ENCODE peak calls at places on chromosomes 16 and 17, in eight cellular contexts. H is A549, C is K562, V is esophagus muscularis mucosa, L is tibial nerve, E is GM12878, P is ovary, X is transverse colon. Y is an unnamed sample.

GRCh38 chr17:80269405-80269807 is 8.8 kb downstream of the RNF213 start:
- DNase-seq in H (no peak), C (no peak), V (no peak), L (no peak), E (no peak), P (no peak), X (no peak), Y (no peak)

GRCh38 chr17:40614431-40615294 is 33.0 kb downstream of the SMARCE1 start:
- DNase-seq in H (no peak), C (no peak), V (peak; percentile 88), L (no peak), E (no peak), P (no peak), X (no peak), Y (no peak)

GRCh38 chr17:4276514-4276913 is 12.7 kb upstream of the ANKFY1 start:
- DNase-seq in H (no peak), C (no peak), V (no peak), L (no peak), E (no peak), P (no peak), X (no peak), Y (no peak)

GRCh38 chr16:69399361-69399760 is 13.6 kb upstream of the TERF2 start:
- DNase-seq in H (no peak), C (peak; percentile 20), V (no peak), L (no peak), E (no peak), P (no peak), X (no peak), Y (no peak)

GRCh38 chr16:31365131-31365865 is 10.3 kb downstream of the ITGAX start:
- DNase-seq in H (no peak), C (no peak), V (no peak), L (no peak), E (no peak), P (no peak), X (no peak), Y (no peak)

GRCh38 chr17:27664606-27664965 is 33.6 kb downstream of the LGALS9 start:
- DNase-seq in H (no peak), C (no peak), V (no peak), L (no peak), E (no peak), P (no peak), X (no peak), Y (no peak)

GRCh38 chr17:31522284-31522931 is 130.9 kb downstream of the RAB11FIP4 start:
- DNase-seq in H (no peak), C (no peak), V (no peak), L (no peak), E (no peak), P (no peak), X (no peak), Y (no peak)

GRCh38 chr17:57948555-57949420 is 6.4 kb downstream of the CUEDC1 start:
- DNase-seq in H (peak; percentile 98), C (peak; percentile 37), V (no peak), L (no peak), E (no peak), P (no peak), X (no peak), Y (peak; percentile 75)

GRCh38 chr17:83106036-83106577 is 26.7 kb downstream of the METRNL start:
- DNase-seq in H (no peak), C (no peak), V (no peak), L (no peak), E (no peak), P (no peak), X (no peak), Y (no peak)

GRCh38 chr16:8806272-8806983 is 8.8 kb downstream of the PMM2 start:
- DNase-seq in H (no peak), C (no peak), V (no peak), L (no peak), E (no peak), P (no peak), X (no peak), Y (no peak)

GRCh38 chr16:85885537-85885936 is 13.4 kb upstream of the IRF8 start:
- DNase-seq in H (no peak), C (no peak), V (no peak), L (no peak), E (no peak), P (no peak), X (no peak), Y (no peak)

GRCh38 chr16:22675745-22676540 is 138.0 kb upstream of the HS3ST2 start:
- DNase-seq in H (no peak), C (no peak), V (no peak), L (no peak), E (no peak), P (no peak), X (no peak), Y (no peak)

GRCh38 chr17:56125830-56126819 is 27.1 kb upstream of the ANKFN1 start:
- DNase-seq in H (peak; percentile 52), C (peak; percentile 37), V (no peak), L (peak; percentile 46), E (no peak), P (no peak), X (no peak), Y (no peak)

DNA sequence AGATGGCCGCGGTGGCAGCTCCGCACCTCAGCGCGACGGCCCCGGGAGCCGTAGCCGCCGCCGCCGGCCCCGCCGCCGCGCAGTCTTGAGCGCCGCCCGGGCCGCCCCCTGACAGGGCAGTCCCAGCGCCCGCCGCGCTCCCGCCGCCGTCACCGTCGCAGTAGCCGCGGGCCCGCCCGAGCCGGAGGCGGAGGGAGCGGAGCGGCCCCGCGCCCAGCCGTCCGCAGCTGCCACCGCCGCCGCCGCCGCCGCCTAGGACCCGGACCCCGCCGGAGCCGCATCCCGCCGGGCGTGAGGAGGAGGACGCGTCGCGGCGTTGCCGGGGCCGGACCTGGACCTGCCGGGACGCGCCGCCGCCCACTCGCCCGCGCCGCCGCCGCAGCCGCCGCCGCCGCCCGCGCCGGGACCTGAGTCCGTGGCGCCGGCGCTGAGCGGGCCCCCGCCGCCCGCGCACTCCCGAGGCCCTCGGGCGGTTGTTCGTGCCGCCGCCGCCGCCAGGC is 263 bp downstream of the TNRC6C start:
- DNase-seq in H (no peak), C (no peak), V (no peak), L (no peak), E (no peak), P (no peak), X (no peak), Y (no peak)
- TF ChIP-seq EP300 in H (no peak), C (no peak), V (no peak), L (no peak), E (no peak), P (no peak), X (no peak), Y (no peak)

GRCh38 chr17:64007838-64008282 is 9.7 kb downstream of the PRR29 start:
- DNase-seq in H (no peak), C (no peak), V (no peak), L (no peak), E (no peak), P (no peak), X (no peak), Y (no peak)

GRCh38 chr17:64008346-64008745 is 10.2 kb downstream of the PRR29 start:
- DNase-seq in H (no peak), C (no peak), V (no peak), L (no peak), E (no peak), P (no peak), X (no peak), Y (no peak)

GRCh38 chr17:64006361-64007088 is 8.4 kb downstream of the PRR29 start:
- DNase-seq in H (no peak), C (peak; percentile 96), V (no peak), L (no peak), E (no peak), P (no peak), X (no peak), Y (peak; percentile 66)

GRCh38 chr17:64009571-64010402 is 10.6 kb downstream of the ICAM2 start:
- DNase-seq in H (no peak), C (no peak), V (no peak), L (no peak), E (no peak), P (no peak), X (no peak), Y (no peak)

GRCh38 chr17:64008830-64009229 is 10.7 kb downstream of the PRR29 start:
- DNase-seq in H (no peak), C (no peak), V (no peak), L (no peak), E (no peak), P (no peak), X (no peak), Y (no peak)
- H3K4me1 ChIP-seq in H (peaks cover 28% of the 10 kb centered on the region), C (peaks cover 36% of the 10 kb centered on the region), V (peaks cover 43% of the 10 kb centered on the region), L (peaks cover 33% of the 10 kb centered on the region), E (no peaks in the 10 kb centered on the region), P (no peaks in the 10 kb centered on the region), X (peaks cover 32% of the 10 kb centered on the region), Y (no peaks in the 10 kb centered on the region)

GRCh38 chr16:56417138-56417537 is 8.2 kb downstream of the AMFR start:
- DNase-seq in H (no peak), C (no peak), V (no peak), L (no peak), E (no peak), P (no peak), X (no peak), Y (no peak)

GRCh38 chr16:56421313-56421712 is 4.0 kb downstream of the AMFR start:
- DNase-seq in H (no peak), C (no peak), V (no peak), L (no peak), E (peak; percentile 44), P (no peak), X (no peak), Y (no peak)

GRCh38 chr16:56420613-56421012 is 4.7 kb downstream of the AMFR start:
- DNase-seq in H (no peak), C (no peak), V (no peak), L (no peak), E (no peak), P (no peak), X (no peak), Y (no peak)

GRCh38 chr16:56421976-56422669 is 3.2 kb downstream of the AMFR start:
- DNase-seq in H (no peak), C (peak; percentile 44), V (no peak), L (no peak), E (no peak), P (no peak), X (no peak), Y (no peak)

DNA sequence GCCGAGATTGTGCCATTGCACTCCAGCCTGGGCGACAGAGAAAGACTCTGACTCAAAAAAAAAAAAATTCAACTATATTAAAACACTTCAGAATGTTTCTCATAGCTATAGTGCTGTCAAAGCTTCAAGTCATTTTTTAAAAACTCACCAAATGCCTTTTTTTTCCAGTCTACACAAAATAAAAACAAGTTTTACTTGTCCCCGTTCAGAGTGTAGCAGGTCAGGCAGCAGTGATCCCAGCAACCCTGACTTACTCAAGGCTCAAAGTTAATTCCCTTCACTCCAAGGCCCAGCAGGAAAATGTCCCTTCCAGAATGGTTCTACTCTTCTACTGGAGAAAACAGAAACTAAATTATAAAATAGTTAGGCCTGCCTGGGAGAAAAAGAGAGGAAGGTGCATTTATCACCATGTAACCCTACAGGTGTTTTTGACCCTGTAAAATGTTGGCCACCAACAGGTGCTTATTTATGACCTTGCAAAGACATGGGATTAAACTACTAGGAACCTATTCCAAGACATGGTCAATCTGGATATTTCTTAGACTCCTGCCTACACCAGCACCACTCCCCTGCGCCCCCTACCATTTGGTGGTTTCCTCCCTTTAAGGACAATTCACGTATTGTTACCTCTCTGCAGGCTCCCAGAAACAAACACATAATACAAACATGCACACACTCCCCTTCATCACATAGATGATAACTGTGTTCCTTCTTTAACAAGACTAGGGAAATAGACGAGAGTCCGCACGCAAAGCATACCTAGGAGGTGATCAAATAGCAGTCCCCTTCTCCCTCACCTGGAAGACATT is 5.4 kb downstream of the AMFR start:
- DNase-seq in H (no peak), C (no peak), V (no peak), L (no peak), E (no peak), P (no peak), X (no peak), Y (no peak)
- H3K4me3 ChIP-seq in H (no peak overlapping the region), C (no peak overlapping the region), V (no peak overlapping the region), L (no peak overlapping the region), E (peak overlapping the region; percentile 43), P (no peak overlapping the region), X (no peak overlapping the region), Y (no peak overlapping the region)

GRCh38 chr17:44269118-44269794 is 1.3 kb upstream of the SLC4A1 start:
- DNase-seq in H (no peak), C (peak; percentile 70), V (no peak), L (no peak), E (no peak), P (no peak), X (no peak), Y (no peak)
- TF ChIP-seq EP300 in H (no peak), C (no peak), V (no peak), L (no peak), E (no peak), P (no peak), X (no peak), Y (no peak)